ENCODE peak calls at places on chromosomes 16 and 17, in nine cellular contexts. D, J, I, N, X, T, E, Q and R are unnamed samples.
A peak's percentile ranks its signal among the peaks of the same experiment; 100 is the strongest.

GRCh38 chr16:87897563-87898505 is 28.5 kb upstream of the SLC7A5 start:
- DNase-seq in N (no peak), E (no peak), Q (no peak), I (no peak), X (no peak), D (no peak), T (no peak), J (no peak), R (no peak)

GRCh38 chr17:41071606-41072375 is 6.1 kb upstream of the KRTAP2-4 start:
- DNase-seq in D (no peak), J (no peak), E (no peak), X (no peak), I (no peak), N (no peak), Q (no peak), T (no peak), R (no peak)

GRCh38 chr17:39132192-39132600 is 19.2 kb downstream of the PLXDC1 start:
- DNase-seq in D (peak; percentile 88), J (peak; percentile 48), E (peak; percentile 15), N (no peak), I (no peak), T (peak; percentile 41), X (no peak), Q (peak; percentile 75), R (no peak)

GRCh38 chr16:10600792-10601443 is 20.5 kb upstream of the EMP2 start:
- DNase-seq in I (no peak), Q (no peak), E (peak; percentile 56), J (no peak), T (no peak), N (no peak), X (no peak), D (no peak), R (no peak)

GRCh38 chr16:24635900-24636610 is 93.4 kb upstream of the TNRC6A start:
- DNase-seq in I (no peak), N (peak; percentile 50), X (no peak), T (peak; percentile 99), Q (peak; percentile 87), D (peak; percentile 89), E (peak; percentile 83), J (peak; percentile 81), R (no peak)

GRCh38 chr17:75048396-75048933 is 1.4 kb downstream of the KCTD2 start:
- DNase-seq in N (no peak), I (no peak), E (no peak), X (peak; percentile 21), Q (peak; percentile 31), D (no peak), T (no peak), J (peak; percentile 53), R (no peak)

GRCh38 chr17:41683441-41684007 is 5.2 kb upstream of the EIF1 start:
- DNase-seq in N (no peak), X (no peak), E (no peak), J (no peak), Q (no peak), T (no peak), D (no peak), I (no peak), R (no peak)

GRCh38 chr16:50776042-50776441 is 34.2 kb downstream of the CYLD start:
- DNase-seq in X (no peak), E (no peak), D (no peak), N (no peak), I (no peak), Q (no peak), J (no peak), T (no peak), R (no peak)

GRCh38 chr17:59342681-59343127 is 11.2 kb downstream of the YPEL2 start:
- DNase-seq in N (no peak), X (no peak), Q (no peak), E (no peak), D (no peak), I (no peak), J (no peak), T (no peak), R (no peak)

GRCh38 chr16:21574372-21574771 is 25.0 kb upstream of the METTL9 start:
- DNase-seq in D (no peak), N (no peak), J (no peak), I (no peak), T (no peak), E (no peak), X (no peak), Q (no peak), R (no peak)

GRCh38 chr17:4576729-4577322 is 7.5 kb upstream of the SMTNL2 start:
- DNase-seq in X (no peak), I (no peak), T (no peak), E (no peak), J (no peak), N (no peak), Q (no peak), D (no peak), R (no peak)

GRCh38 chr17:66580178-66580577 is 254.7 kb upstream of the CACNG5 start:
- DNase-seq in E (no peak), N (no peak), J (peak; percentile 31), X (no peak), I (no peak), T (peak; percentile 55), Q (peak; percentile 83), D (peak; percentile 64), R (no peak)

GRCh38 chr16:405548-406506 is 4.1 kb downstream of the DECR2 start:
- DNase-seq in E (no peak), N (no peak), X (no peak), I (no peak), Q (no peak), J (no peak), D (no peak), T (no peak), R (no peak)

GRCh38 chr17:1709971-1710806 is at the start of gene TLCD2:
- DNase-seq in Q (peak; percentile 89), T (peak; percentile 79), N (peak; percentile 84), I (no peak), D (peak; percentile 65), J (peak; percentile 89), E (peak; percentile 77), X (peak; percentile 47), R (no peak)

GRCh38 chr17:2396192-2396567 is 4.7 kb downstream of the MNT start:
- DNase-seq in D (no peak), Q (no peak), I (no peak), N (no peak), E (no peak), X (no peak), T (no peak), J (no peak), R (no peak)

GRCh38 chr16:56269276-56269675 is 78.0 kb downstream of the GNAO1 start:
- DNase-seq in N (no peak), I (no peak), T (no peak), X (no peak), Q (no peak), E (no peak), J (no peak), D (no peak), R (no peak)

GRCh38 chr16:79601092-79601977 is 798 bp upstream of the MAF start:
- DNase-seq in J (peak; percentile 67), D (peak; percentile 18), Q (peak; percentile 36), T (peak; percentile 15), X (peak; percentile 82), E (peak; percentile 27), I (peak; percentile 53), N (no peak), R (no peak)

GRCh38 chr16:17273142-17273561 is 197.6 kb downstream of the XYLT1 start:
- DNase-seq in X (peak; percentile 6), Q (peak; percentile 69), E (peak; percentile 15), D (peak; percentile 88), T (peak; percentile 56), N (peak; percentile 83), I (no peak), J (no peak), R (no peak)